ENCODE peak calls at places on chromosome 18, in six cellular contexts. One of them, this sample, is unnamed.

GRCh38 chr18:45321520-45321919 is 293.8 kb upstream of the SLC14A2 start:
- DNase-seq in GDM1: no peak
- DNase-seq in ACHN: no peak
- DNase-seq in retina: no peak
- DNase-seq in EL: no peak
- DNase-seq in MCF 10A: no peak
- DNase-seq in this sample: no peak

GRCh38 chr18:23259701-23260661 is 124.7 kb downstream of the CABLES1 start:
- DNase-seq in retina: peak
- DNase-seq in GDM1: peak
- DNase-seq in EL: peak
- DNase-seq in MCF 10A: peak
- DNase-seq in ACHN: peak
- DNase-seq in this sample: peak

GRCh38 chr18:35481960-35482366 is 15.8 kb downstream of the INO80C start:
- DNase-seq in retina: no peak
- DNase-seq in EL: no peak
- DNase-seq in GDM1: no peak
- DNase-seq in MCF 10A: no peak
- DNase-seq in ACHN: peak
- DNase-seq in this sample: no peak

GRCh38 chr18:8238507-8238906 is 370.7 kb upstream of the RAB12 start:
- DNase-seq in GDM1: no peak
- DNase-seq in ACHN: no peak
- DNase-seq in EL: no peak
- DNase-seq in MCF 10A: peak
- DNase-seq in retina: no peak
- DNase-seq in this sample: no peak

GRCh38 chr18:44668280-44668975 is 12.3 kb upstream of the SETBP1 start:
- DNase-seq in MCF 10A: no peak
- DNase-seq in retina: no peak
- DNase-seq in GDM1: no peak
- DNase-seq in ACHN: no peak
- DNase-seq in EL: no peak
- DNase-seq in this sample: peak

GRCh38 chr18:51069885-51070284 is 39.9 kb downstream of the SMAD4 start:
- DNase-seq in MCF 10A: no peak
- DNase-seq in retina: no peak
- DNase-seq in GDM1: no peak
- DNase-seq in ACHN: no peak
- DNase-seq in EL: no peak
- DNase-seq in this sample: no peak

GRCh38 chr18:7028625-7029024 is 89.0 kb downstream of the LAMA1 start:
- DNase-seq in EL: no peak
- DNase-seq in GDM1: no peak
- DNase-seq in ACHN: no peak
- DNase-seq in MCF 10A: no peak
- DNase-seq in retina: no peak
- DNase-seq in this sample: no peak

GRCh38 chr18:34709104-34709503 is 994 bp upstream of the DTNA start:
- DNase-seq in retina: no peak
- DNase-seq in EL: peak
- DNase-seq in GDM1: no peak
- DNase-seq in ACHN: no peak
- DNase-seq in MCF 10A: peak
- DNase-seq in this sample: peak

GRCh38 chr18:53984021-53984420 is 240.4 kb downstream of the MBD2 start:
- DNase-seq in ACHN: no peak
- DNase-seq in EL: peak
- DNase-seq in retina: no peak
- DNase-seq in GDM1: no peak
- DNase-seq in MCF 10A: peak
- DNase-seq in this sample: no peak

GRCh38 chr18:3062798-3063563 is 50.0 kb upstream of the LPIN2 start:
- DNase-seq in EL: peak
- DNase-seq in GDM1: peak
- DNase-seq in MCF 10A: peak
- DNase-seq in retina: peak
- DNase-seq in ACHN: peak
- DNase-seq in this sample: peak

GRCh38 chr18:55779461-55779710 is 191.4 kb upstream of the TCF4 start:
- DNase-seq in GDM1: no peak
- DNase-seq in EL: peak
- DNase-seq in MCF 10A: no peak
- DNase-seq in retina: no peak
- DNase-seq in ACHN: no peak
- DNase-seq in this sample: peak

GRCh38 chr18:28961669-28962228 is 784.8 kb upstream of the CDH2 start:
- DNase-seq in GDM1: no peak
- DNase-seq in MCF 10A: peak
- DNase-seq in EL: peak
- DNase-seq in retina: peak
- DNase-seq in ACHN: peak
- DNase-seq in this sample: peak

GRCh38 chr18:59910967-59911366 is 11.2 kb downstream of the PMAIP1 start:
- DNase-seq in ACHN: no peak
- DNase-seq in EL: peak
- DNase-seq in MCF 10A: no peak
- DNase-seq in retina: no peak
- DNase-seq in GDM1: no peak
- DNase-seq in this sample: no peak

GRCh38 chr18:75496151-75496550 is 68.6 kb upstream of the SMIM21 start:
- DNase-seq in retina: no peak
- DNase-seq in GDM1: no peak
- DNase-seq in EL: no peak
- DNase-seq in MCF 10A: no peak
- DNase-seq in ACHN: peak
- DNase-seq in this sample: no peak

GRCh38 chr18:39772155-39772919 is 2182.7 kb upstream of the PIK3C3 start:
- DNase-seq in GDM1: no peak
- DNase-seq in MCF 10A: no peak
- DNase-seq in ACHN: no peak
- DNase-seq in EL: peak
- DNase-seq in retina: no peak
- DNase-seq in this sample: no peak

GRCh38 chr18:75854174-75854573 is 426.7 kb upstream of the SMIM21 start:
- DNase-seq in EL: peak
- DNase-seq in ACHN: peak
- DNase-seq in GDM1: peak
- DNase-seq in retina: no peak
- DNase-seq in MCF 10A: peak
- DNase-seq in this sample: no peak

GRCh38 chr18:23671564-23671963 is 8.9 kb upstream of the ANKRD29 start:
- DNase-seq in retina: no peak
- DNase-seq in GDM1: no peak
- DNase-seq in ACHN: no peak
- DNase-seq in MCF 10A: no peak
- DNase-seq in EL: no peak
- DNase-seq in this sample: peak

GRCh38 chr18:46939337-46939963 is 22.0 kb downstream of the KATNAL2 start:
- DNase-seq in MCF 10A: peak
- DNase-seq in retina: no peak
- DNase-seq in ACHN: peak
- DNase-seq in GDM1: no peak
- DNase-seq in EL: peak
- DNase-seq in this sample: peak

GRCh38 chr18:43482136-43482535 is 204.8 kb upstream of the SYT4 start:
- DNase-seq in ACHN: no peak
- DNase-seq in retina: no peak
- DNase-seq in MCF 10A: no peak
- DNase-seq in GDM1: no peak
- DNase-seq in EL: no peak
- DNase-seq in this sample: no peak

GRCh38 chr18:44627245-44627644 is 53.4 kb upstream of the SETBP1 start:
- DNase-seq in MCF 10A: peak
- DNase-seq in EL: peak
- DNase-seq in GDM1: no peak
- DNase-seq in ACHN: no peak
- DNase-seq in retina: no peak
- DNase-seq in this sample: peak